ENCODE peak calls at places on chromosomes 6 and 20, in ten cellular contexts. C is GM23338, R is suprapubic skin, Q is H1, G is HCT116, K is transverse colon, S is breast epithelium, W is spleen, M is stomach, N is endothelial cell of umbilical vein. I is an unnamed sample.

GRCh38 chr6:129502261-129502660 is 207.7 kb downstream of the ARHGAP18 start:
- DNase-seq in C (no peak), R (no peak), Q (no peak), G (no peak), K (no peak), S (no peak), W (no peak), M (no peak), N (no peak), I (no peak)

GRCh38 chr6:69584536-69584912 is 212.3 kb downstream of the LMBRD1 start:
- DNase-seq in C (no peak), R (no peak), Q (no peak), G (no peak), K (no peak), S (no peak), W (no peak), M (no peak), N (no peak), I (no peak)

GRCh38 chr6:46573140-46573539 is 79.5 kb downstream of the CYP39A1 start:
- DNase-seq in C (no peak), R (no peak), Q (no peak), G (no peak), K (no peak), S (no peak), W (no peak), M (no peak), N (no peak), I (no peak)

GRCh38 chr6:2876210-2877056 is 26.7 kb downstream of the SERPINB9 start:
- DNase-seq in C (peak; percentile 70), R (no peak), Q (no peak), G (peak; percentile 58), K (peak; percentile 70), S (no peak), W (peak; percentile 89), M (peak; percentile 57), N (peak; percentile 98), I (peak; percentile 92)

GRCh38 chr6:37041521-37041920 is 36.1 kb downstream of the FGD2 start:
- DNase-seq in C (no peak), R (no peak), Q (no peak), G (no peak), K (no peak), S (no peak), W (no peak), M (no peak), N (no peak), I (no peak)

GRCh38 chr6:34243901-34244884 is 4.6 kb downstream of the SMIM29 start:
- DNase-seq in C (peak; percentile 71), R (peak; percentile 71), Q (no peak), G (peak; percentile 92), K (peak; percentile 57), S (peak; percentile 56), W (peak; percentile 81), M (peak; percentile 63), N (peak; percentile 92), I (no peak)

GRCh38 chr20:53899351-53900167 is 170.8 kb downstream of the BCAS1 start:
- DNase-seq in C (no peak), R (peak; percentile 61), Q (no peak), G (no peak), K (peak; percentile 68), S (no peak), W (peak; percentile 86), M (peak; percentile 46), N (peak; percentile 47), I (no peak)

GRCh38 chr6:122702846-122703245 is 76.7 kb upstream of the FABP7 start:
- DNase-seq in C (no peak), R (no peak), Q (no peak), G (no peak), K (no peak), S (no peak), W (no peak), M (no peak), N (no peak), I (no peak)

GRCh38 chr6:56690519-56691200 is 48.0 kb upstream of the DST start:
- DNase-seq in C (no peak), R (no peak), Q (no peak), G (no peak), K (no peak), S (no peak), W (no peak), M (no peak), N (peak; percentile 64), I (no peak)

GRCh38 chr6:121430514-121431460 is 4.7 kb upstream of the GJA1 start:
- DNase-seq in C (peak; percentile 70), R (no peak), Q (no peak), G (peak; percentile 29), K (no peak), S (no peak), W (no peak), M (no peak), N (peak; percentile 77), I (no peak)

GRCh38 chr6:16683524-16684194 is 77.6 kb downstream of the ATXN1 start:
- DNase-seq in C (no peak), R (peak; percentile 82), Q (no peak), G (peak; percentile 65), K (peak; percentile 24), S (peak; percentile 55), W (no peak), M (no peak), N (peak; percentile 77), I (no peak)

GRCh38 chr20:50519036-50519780 is 9.0 kb downstream of the PTPN1 start:
- DNase-seq in C (no peak), R (no peak), Q (no peak), G (no peak), K (peak; percentile 43), S (no peak), W (no peak), M (no peak), N (no peak), I (no peak)

DNA sequence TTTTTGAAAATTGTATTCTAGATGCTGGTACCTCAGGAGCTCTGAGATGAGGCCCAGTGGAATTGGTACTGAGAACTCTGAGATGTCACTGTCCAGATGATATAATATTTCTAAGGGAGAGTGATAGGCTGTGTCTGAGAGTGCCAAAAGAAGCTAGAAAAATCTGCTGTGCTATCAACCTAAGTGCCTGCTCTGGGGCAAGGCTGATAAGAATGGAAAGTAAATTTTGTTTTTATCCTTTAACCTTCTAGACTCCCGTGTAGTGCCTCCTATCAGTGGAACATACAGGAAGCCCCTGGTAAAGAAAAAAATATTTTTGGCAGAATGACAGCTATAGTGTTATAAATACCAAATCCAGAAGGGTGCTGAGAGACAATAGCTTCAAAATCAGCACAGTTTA is 348.2 kb downstream of the TFAP2B start:
- DNase-seq in C (no peak), R (no peak), Q (no peak), G (no peak), K (no peak), S (no peak), W (no peak), M (no peak), N (no peak), I (no peak)
- TF ChIP-seq POLR2AphosphoS5 in C (no peak), R (no peak), Q (no peak), G (no peak), K (no peak), S (no peak), W (no peak), M (no peak), N (no peak), I (no peak)

GRCh38 chr6:144581807-144582537 is 296.8 kb downstream of the UTRN start:
- DNase-seq in C (peak; percentile 70), R (no peak), Q (no peak), G (peak; percentile 27), K (no peak), S (no peak), W (no peak), M (no peak), N (peak; percentile 21), I (no peak)

GRCh38 chr6:144578385-144579350 is 293.5 kb downstream of the UTRN start:
- DNase-seq in C (no peak), R (no peak), Q (no peak), G (no peak), K (no peak), S (no peak), W (no peak), M (no peak), N (no peak), I (no peak)

GRCh38 chr6:144580039-144580438 is 294.9 kb downstream of the UTRN start:
- DNase-seq in C (no peak), R (no peak), Q (no peak), G (no peak), K (no peak), S (no peak), W (no peak), M (no peak), N (no peak), I (no peak)

GRCh38 chr6:144582939-144583613 is 297.9 kb downstream of the UTRN start:
- DNase-seq in C (peak; percentile 36), R (no peak), Q (peak; percentile 53), G (no peak), K (peak; percentile 26), S (no peak), W (peak; percentile 89), M (peak; percentile 31), N (no peak), I (no peak)

GRCh38 chr6:144580771-144581170 is 295.6 kb downstream of the UTRN start:
- DNase-seq in C (no peak), R (no peak), Q (no peak), G (no peak), K (no peak), S (no peak), W (no peak), M (no peak), N (peak; percentile 52), I (no peak)
- TF ChIP-seq POLR2AphosphoS5 in C (no peak), R (no peak), Q (no peak), G (no peak), K (no peak), S (no peak), W (no peak), M (no peak), N (no peak), I (no peak)

GRCh38 chr6:81749704-81750103 is 2.8 kb downstream of the TENT5A start:
- DNase-seq in C (no peak), R (no peak), Q (no peak), G (no peak), K (no peak), S (no peak), W (no peak), M (no peak), N (no peak), I (no peak)
- TF ChIP-seq POLR2AphosphoS5 in C (no peak), R (no peak), Q (no peak), G (no peak), K (no peak), S (no peak), W (no peak), M (no peak), N (no peak), I (no peak)

DNA sequence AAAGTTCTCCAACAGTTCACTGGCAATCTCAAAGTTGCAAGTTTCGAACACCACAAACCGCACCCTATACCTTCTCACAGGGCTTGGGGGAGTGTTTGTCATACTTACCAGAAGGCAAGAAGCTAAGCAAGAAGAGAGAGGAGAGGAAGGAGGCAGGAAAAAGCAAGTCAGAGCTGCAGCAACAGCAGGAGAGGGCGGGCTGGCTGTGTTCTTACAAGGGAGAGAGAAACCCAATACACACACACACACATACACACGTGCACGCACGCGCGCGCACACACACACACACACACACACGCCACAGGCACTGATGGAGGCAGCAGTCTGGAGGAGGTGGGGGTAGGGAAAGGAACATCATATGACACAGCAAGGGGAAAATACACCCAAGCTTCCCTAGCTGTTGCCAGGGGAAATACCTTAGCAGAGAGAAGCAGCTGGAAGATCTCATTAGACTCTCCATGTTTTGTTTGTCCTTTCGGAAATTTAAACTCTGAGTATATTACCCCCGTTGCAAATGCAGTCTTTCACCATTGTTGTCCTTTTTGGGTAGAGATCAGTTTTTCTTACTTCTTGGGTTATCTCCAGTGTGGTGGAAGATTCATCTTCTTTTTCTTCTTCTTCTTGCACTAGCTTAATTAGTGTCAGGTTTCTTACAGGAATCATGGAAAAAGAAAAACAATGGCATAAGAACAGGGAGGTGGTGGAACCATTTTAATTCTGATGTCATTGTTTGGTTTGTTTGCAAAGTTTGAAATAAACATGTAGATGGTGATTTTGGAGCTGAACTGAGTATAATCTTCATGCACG is at the start of gene TXLNB:
- DNase-seq in C (peak; percentile 38), R (peak; percentile 86), Q (no peak), G (peak; percentile 6), K (peak; percentile 78), S (peak; percentile 57), W (peak; percentile 94), M (peak; percentile 59), N (peak; percentile 65), I (peak; percentile 97)
- TF ChIP-seq POLR2AphosphoS5 in C (no peak), R (peak; percentile 59), Q (no peak), G (no peak), K (peak; percentile 38), S (peak; percentile 46), W (peak; percentile 50), M (no peak), N (no peak), I (peak; percentile 69)

I was measured in esophagus muscularis mucosa.